ENCODE peak calls at places on chromosomes 12 and 14, in eight cellular contexts. O is HCT116, S is MM.1S, Z is GM23338, Q is PC-3, T is GM23248, H is PC-9, D is OCI-LY7. M is an unnamed sample. For H3K4me1 and H3K9me2, the result is how much of the 10 kb centered on the place peaks cover.

GRCh38 chr12:41014643-41015020 is 173.5 kb upstream of the PDZRN4 start:
- DNase-seq in D (no peak), S (no peak), Q (peak), H (no peak), O (no peak), T (peak), Z (no peak), M (no peak)

GRCh38 chr12:122406701-122407154 is 15.7 kb downstream of the CLIP1 start:
- DNase-seq in Q (no peak), Z (no peak), S (no peak), H (no peak), O (no peak), T (peak), D (peak), M (no peak)

GRCh38 chr14:35661875-35662274 is 127.9 kb downstream of the INSM2 start:
- DNase-seq in D (no peak), T (no peak), H (no peak), S (no peak), O (no peak), Q (no peak), Z (no peak), M (no peak)

GRCh38 chr14:43356984-43357545 is 1150.0 kb downstream of the FSCB start:
- DNase-seq in D (no peak), S (no peak), O (no peak), Q (no peak), H (no peak), Z (no peak), T (no peak), M (no peak)

GRCh38 chr14:80233489-80233888 is 22.2 kb upstream of the DIO2 start:
- DNase-seq in Q (no peak), D (no peak), T (no peak), O (no peak), H (no peak), S (no peak), Z (no peak), M (no peak)

GRCh38 chr12:124030510-124030909 is 57.5 kb downstream of the ZNF664 start:
- DNase-seq in Z (peak), T (peak), S (no peak), Q (peak), O (no peak), D (no peak), H (no peak), M (no peak)

GRCh38 chr12:133129368-133130037 is 571 bp downstream of the ZNF891 start:
- DNase-seq in O (no peak), S (no peak), H (no peak), Z (peak), T (peak), D (peak), Q (peak), M (no peak)

GRCh38 chr14:50233335-50234250 is 2.2 kb upstream of the SOS2 start:
- DNase-seq in S (no peak), D (no peak), O (no peak), H (no peak), Z (no peak), Q (peak), T (no peak), M (no peak)

GRCh38 chr14:31360919-31361662 is 59.3 kb downstream of the HEATR5A start:
- DNase-seq in D (no peak), S (no peak), H (peak), O (no peak), Z (no peak), Q (peak), T (peak), M (no peak)

GRCh38 chr12:55974308-55974724 is 438 bp downstream of the RAB5B start:
- DNase-seq in H (peak), S (peak), D (peak), O (no peak), Q (peak), Z (peak), T (peak), M (peak)

GRCh38 chr12:116194935-116195431 is 82.5 kb downstream of the MED13L start:
- DNase-seq in O (no peak), S (peak), Q (no peak), H (no peak), Z (no peak), T (no peak), D (peak), M (no peak)

GRCh38 chr14:77890873-77891272 is 91.0 kb downstream of the ADCK1 start:
- DNase-seq in S (no peak), O (no peak), T (no peak), Q (no peak), H (no peak), D (no peak), Z (no peak), M (no peak)

GRCh38 chr12:20018406-20018805 is 349.9 kb upstream of the PDE3A start:
- DNase-seq in O (no peak), H (no peak), Z (no peak), D (no peak), T (no peak), Q (no peak), S (no peak), M (no peak)

GRCh38 chr12:47818382-47818700 is 1.4 kb downstream of the HDAC7 start:
- DNase-seq in H (no peak), D (peak), T (peak), Q (no peak), S (peak), Z (peak), O (no peak), M (no peak)

GRCh38 chr14:67133595-67134441 is 55.4 kb upstream of the GARIN2 start:
- DNase-seq in Q (no peak), S (no peak), H (no peak), D (no peak), T (peak), Z (peak), O (no peak), M (no peak)

GRCh38 chr12:69988601-69989194 is 163.7 kb downstream of the MYRFL start:
- DNase-seq in S (no peak), T (peak), Q (peak), O (no peak), Z (no peak), D (no peak), H (no peak), M (no peak)

GRCh38 chr12:115857923-115858322 is 419.6 kb downstream of the MED13L start:
- DNase-seq in Q (no peak), H (no peak), S (no peak), Z (no peak), O (no peak), D (no peak), T (no peak), M (no peak)

GRCh38 chr12:124684971-124685688 is 117.7 kb upstream of the NCOR2 start:
- DNase-seq in S (no peak), Q (peak), H (no peak), O (no peak), T (peak), D (no peak), Z (no peak), M (no peak)

GRCh38 chr14:89418976-89419375 is 1.9 kb upstream of the FOXN3 start:
- DNase-seq in O (no peak), S (no peak), T (no peak), Z (no peak), H (no peak), Q (no peak), D (no peak), M (no peak)

GRCh38 chr14:85516239-85517112 is 13.5 kb upstream of the FLRT2 start:
- DNase-seq in H (no peak), Q (peak), D (no peak), O (no peak), Z (no peak), S (no peak), T (peak), M (no peak)

GRCh38 chr12:99911967-99912366 is 72.8 kb downstream of the ANKS1B start:
- DNase-seq in D (no peak), Q (no peak), T (peak), S (peak), H (no peak), Z (no peak), O (no peak), M (no peak)

GRCh38 chr14:106737025-106737424 is 1210.6 kb downstream of the TMEM121 start:
- DNase-seq in O (no peak), S (no peak), Z (no peak), D (no peak), Q (no peak), T (no peak), H (no peak), M (no peak)

GRCh38 chr12:112191840-112192321 is 66.5 kb downstream of the TRAFD1 start:
- DNase-seq in O (no peak), S (no peak), Q (no peak), T (no peak), H (no peak), Z (no peak), D (no peak), M (no peak)

GRCh38 chr12:65825573-65826512 is 1.6 kb downstream of the HMGA2 start:
- DNase-seq in S (peak), Z (peak), T (peak), D (no peak), O (no peak), H (no peak), Q (peak), M (no peak)

GRCh38 chr14:60649815-60650381 is 621 bp upstream of the SIX1 start:
- DNase-seq in S (no peak), Z (peak), H (no peak), O (no peak), D (no peak), Q (peak), T (peak), M (no peak)

GRCh38 chr14:94041551-94042346 is 15.6 kb downstream of the OTUB2 start:
- DNase-seq in T (peak), Q (no peak), D (no peak), S (no peak), H (no peak), Z (no peak), O (no peak), M (no peak)

GRCh38 chr12:116143883-116144266 is 133.6 kb downstream of the MED13L start:
- DNase-seq in T (peak), Q (no peak), D (no peak), O (no peak), S (no peak), H (no peak), Z (peak), M (no peak)

GRCh38 chr14:95255487-95255886 is 64.2 kb downstream of the CLMN start:
- DNase-seq in H (peak), D (peak), Z (peak), O (peak), T (no peak), S (peak), Q (no peak), M (peak)

GRCh38 chr14:62691613-62692489 is 353.4 kb downstream of the KCNH5 start:
- DNase-seq in Z (no peak), D (no peak), Q (peak), H (peak), S (no peak), O (no peak), T (peak), M (no peak)

GRCh38 chr12:117098361-117099217 is 627 bp downstream of the TESC start:
- DNase-seq in D (peak), Z (peak), S (no peak), H (no peak), O (no peak), T (no peak), Q (no peak), M (peak)

GRCh38 chr12:49059385-49060232 is 985 bp downstream of the KMT2D start:
- DNase-seq in Z (peak), Q (peak), H (no peak), T (peak), S (peak), O (no peak), D (peak), M (peak)

GRCh38 chr14:32330356-32331226 is 1.5 kb downstream of the AKAP6 start:
- DNase-seq in O (no peak), H (no peak), Q (no peak), T (no peak), S (no peak), D (no peak), Z (no peak), M (no peak)

GRCh38 chr14:64198021-64198420 is 96.2 kb downstream of the ESR2 start:
- DNase-seq in H (no peak), O (no peak), T (no peak), Q (no peak), D (no peak), S (no peak), Z (no peak), M (no peak)

GRCh38 chr12:51977320-51977753 is 25.8 kb downstream of the ACVR1B start:
- DNase-seq in T (peak), O (no peak), Q (no peak), D (no peak), S (no peak), Z (no peak), H (no peak), M (no peak)

GRCh38 chr12:97177482-97177881 is 270.4 kb downstream of the NEDD1 start:
- DNase-seq in Q (peak), S (no peak), Z (no peak), D (no peak), H (no peak), O (no peak), T (no peak), M (no peak)

GRCh38 chr12:659090-659683 is 4.1 kb downstream of the NINJ2 start:
- DNase-seq in Z (no peak), Q (no peak), D (peak), O (no peak), H (no peak), S (no peak), T (no peak), M (peak)

GRCh38 chr12:131365821-131366260 is 345.0 kb upstream of the SFSWAP start:
- DNase-seq in Q (no peak), S (no peak), T (no peak), D (no peak), O (no peak), H (no peak), Z (no peak), M (no peak)

DNA sequence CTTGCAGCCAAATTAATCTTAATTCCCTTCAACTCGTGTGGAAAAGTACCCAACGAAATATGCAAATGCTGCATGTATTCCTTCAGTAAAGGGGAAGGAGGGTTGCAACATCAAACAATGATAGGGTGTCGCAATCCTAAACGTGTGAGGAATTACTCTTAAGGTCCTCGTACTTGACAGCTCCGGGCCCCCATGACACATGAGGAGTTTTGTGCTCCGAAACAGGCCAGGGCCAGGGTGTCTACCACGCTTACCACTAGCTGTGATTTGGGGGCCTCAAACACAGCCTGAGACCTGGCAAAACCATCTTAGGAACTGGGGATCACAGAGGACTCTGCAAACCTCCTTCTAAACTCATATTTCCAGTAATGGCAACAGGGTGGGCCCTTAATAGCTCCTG is 20.4 kb downstream of the FOS start:
- DNase-seq in D (no peak), Q (no peak), S (no peak), Z (no peak), O (no peak), T (peak), H (peak), M (no peak)
- H3K4me3 ChIP-seq in D (no peak), Q (no peak), S (no peak), Z (no peak), O (no peak), T (no peak), H (no peak), M (no peak)

GRCh38 chr12:93456077-93456476 is 11.2 kb upstream of the MRPL42 start:
- DNase-seq in O (no peak), Z (no peak), S (no peak), T (no peak), H (no peak), D (no peak), Q (no peak), M (no peak)
- H3K4me1 ChIP-seq in O (under half), Z (under half), S (under half), T (under half), H (under half), D (under half), Q (under half), M (under half)

DNA sequence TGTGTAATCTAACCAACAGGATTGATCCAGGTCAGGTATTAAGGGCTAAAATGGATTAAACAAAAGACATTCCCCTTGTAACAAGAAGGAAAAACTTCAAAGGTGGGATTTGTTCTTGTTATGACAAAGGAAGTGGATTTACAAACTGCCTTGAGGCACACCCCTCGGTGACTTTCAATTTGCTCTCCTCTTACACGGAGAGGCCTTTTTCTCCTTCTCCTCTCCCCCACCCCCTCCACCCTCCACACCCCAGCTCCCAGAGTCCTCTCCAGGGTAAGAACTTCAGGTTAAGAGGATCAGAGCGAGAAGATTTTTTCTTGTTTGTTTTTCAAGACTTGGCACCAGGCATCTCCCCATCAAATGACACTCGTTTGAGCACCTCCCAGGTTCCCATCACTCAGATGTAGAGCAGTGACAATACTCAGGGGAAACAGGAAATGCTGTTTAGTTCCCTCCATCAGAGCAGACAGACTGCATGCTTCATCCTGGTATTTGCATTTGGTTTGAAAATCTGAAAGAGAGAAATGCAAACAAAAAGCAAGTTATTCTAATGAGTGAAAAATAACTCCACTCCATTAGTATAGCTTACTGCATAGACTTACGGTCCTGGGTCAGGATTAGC is 77.6 kb upstream of the TMEM260 start:
- DNase-seq in H (no peak), S (no peak), T (no peak), D (no peak), Z (peak), O (no peak), Q (no peak), M (no peak)
- H3K9me2 ChIP-seq in H (under half), S (under half), T (under half), D (under half), Z (under half), O (under half), Q (under half), M (under half)

GRCh38 chr14:72664651-72665050 is 229.2 kb downstream of the DPF3 start:
- DNase-seq in T (no peak), Z (no peak), S (no peak), O (no peak), H (no peak), D (no peak), Q (peak), M (no peak)

GRCh38 chr14:72663956-72664650 is 229.8 kb downstream of the DPF3 start:
- DNase-seq in H (no peak), D (no peak), Q (peak), T (no peak), O (no peak), Z (no peak), S (no peak), M (no peak)

GRCh38 chr14:72665259-72665658 is 228.6 kb downstream of the DPF3 start:
- DNase-seq in D (no peak), O (peak), T (peak), Z (no peak), Q (peak), S (no peak), H (no peak), M (no peak)

GRCh38 chr14:72663076-72663487 is 230.8 kb downstream of the DPF3 start:
- DNase-seq in D (no peak), O (no peak), H (no peak), Q (no peak), T (no peak), S (no peak), Z (no peak), M (no peak)

GRCh38 chr14:72666610-72667009 is 227.3 kb downstream of the DPF3 start:
- DNase-seq in Q (peak), Z (no peak), T (peak), H (no peak), O (peak), S (no peak), D (no peak), M (no peak)
- H3K4me3 ChIP-seq in Q (peak), Z (no peak), T (peak), H (no peak), O (no peak), S (no peak), D (no peak), M (no peak)

GRCh38 chr14:105014631-105015030 is 6.3 kb downstream of the CDCA4 start:
- DNase-seq in Z (no peak), O (no peak), T (no peak), S (no peak), H (no peak), D (no peak), Q (no peak), M (no peak)

GRCh38 chr14:105014032-105014431 is 6.9 kb downstream of the CDCA4 start:
- DNase-seq in S (no peak), T (no peak), H (no peak), O (no peak), Z (no peak), Q (no peak), D (no peak), M (no peak)

GRCh38 chr14:105018414-105018813 is 2.5 kb downstream of the CDCA4 start:
- DNase-seq in Q (no peak), D (no peak), O (no peak), H (no peak), T (no peak), S (no peak), Z (no peak), M (peak)

GRCh38 chr14:105015242-105015641 is 5.6 kb downstream of the CDCA4 start:
- DNase-seq in Z (no peak), O (no peak), H (no peak), T (no peak), D (no peak), S (no peak), Q (no peak), M (no peak)

DNA sequence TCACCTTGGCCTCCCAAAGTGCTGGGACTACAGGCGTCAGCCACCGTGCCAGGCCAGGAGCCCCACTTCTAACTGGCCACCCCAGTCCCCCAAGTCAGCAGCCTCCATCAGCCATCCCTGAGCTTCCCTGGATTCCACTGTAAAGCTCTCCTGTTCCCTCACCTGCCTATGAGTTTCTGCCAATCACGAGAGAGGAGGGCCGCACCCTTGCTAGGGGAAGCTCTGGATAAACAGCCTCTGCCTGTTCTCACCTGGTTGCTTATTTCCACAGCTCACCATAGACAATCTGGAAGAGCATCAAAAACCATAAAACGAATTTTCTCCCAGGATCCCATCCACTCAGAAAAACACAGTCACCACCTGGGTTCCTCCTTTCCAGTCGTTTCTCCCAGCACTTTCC is 5.0 kb downstream of the CDCA4 start:
- DNase-seq in D (no peak), O (no peak), Z (no peak), H (no peak), T (no peak), S (no peak), Q (no peak), M (no peak)
- H3K4me1 ChIP-seq in D (half or more), O (under half), Z (under half), H (under half), T (under half), S (under half), Q (under half), M (half or more)

DNA sequence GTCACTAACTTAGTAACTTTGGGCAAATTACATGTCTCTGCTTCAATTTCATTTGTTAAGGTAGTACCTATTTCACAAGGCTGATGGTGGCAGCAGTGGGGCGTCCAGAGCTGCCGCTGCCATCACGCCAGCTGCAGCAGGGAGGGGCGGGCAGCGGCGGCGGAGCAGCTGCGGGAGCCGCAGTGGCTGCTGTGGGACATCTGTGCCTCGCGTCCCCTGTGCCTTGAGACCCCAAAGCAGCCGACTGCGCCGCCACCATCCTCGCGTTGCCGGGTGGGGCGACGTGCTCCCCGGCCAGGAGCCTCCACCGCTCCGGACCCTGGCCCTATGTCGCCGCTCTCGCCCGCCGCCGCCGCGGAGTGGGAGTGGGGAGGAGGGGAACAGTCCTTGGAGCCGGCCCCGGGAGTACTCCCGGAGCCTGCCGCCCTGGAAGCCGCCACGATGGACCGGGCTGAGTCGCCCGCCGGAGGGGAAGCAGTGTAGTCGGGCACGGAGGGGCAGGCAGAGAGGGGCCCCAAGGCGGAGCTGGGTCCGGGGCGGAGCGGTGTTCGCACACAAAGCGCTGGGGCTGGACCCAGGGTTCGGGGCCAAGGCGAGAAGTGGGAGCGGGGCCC is 51.4 kb downstream of the A2M start:
- DNase-seq in H (peak), O (peak), S (peak), D (no peak), Q (peak), Z (peak), T (peak), M (no peak)
- H3K9me2 ChIP-seq in H (under half), O (under half), S (under half), D (under half), Q (under half), Z (under half), T (under half), M (under half)

M was measured in Karpas-422.